ENCODE peak calls at places on chromosome 4, in seven cellular contexts. C, Z, J, O, T, H and Q are unnamed samples.
A peak's percentile ranks its signal among the peaks of the same experiment; 100 is the strongest.

GRCh38 chr4:67087897-67088296 is 457.4 kb downstream of the CENPC start:
- DNase-seq in C (no peak), Z (peak; percentile 1), J (no peak), O (peak; percentile 24), T (peak; percentile 3), H (peak; percentile 31), Q (no peak)

GRCh38 chr4:163790231-163790630 is 295.7 kb downstream of the TMA16 start:
- DNase-seq in C (no peak), Z (no peak), J (no peak), O (no peak), T (no peak), H (no peak), Q (no peak)

GRCh38 chr4:83329521-83330105 is 5.0 kb downstream of the HPSE start:
- DNase-seq in C (peak; percentile 21), Z (no peak), J (no peak), O (peak; percentile 77), T (no peak), H (no peak), Q (no peak)

GRCh38 chr4:76373919-76374552 is 46.9 kb downstream of the CCDC158 start:
- DNase-seq in C (no peak), Z (no peak), J (no peak), O (peak; percentile 71), T (peak; percentile 60), H (no peak), Q (no peak)

GRCh38 chr4:184384056-184384809 is 90.1 kb downstream of the IRF2 start:
- DNase-seq in C (peak; percentile 69), Z (no peak), J (peak; percentile 38), O (peak; percentile 97), T (peak; percentile 98), H (no peak), Q (peak; percentile 43)

GRCh38 chr4:89308161-89308500 is 531 bp upstream of the GPRIN3 start:
- DNase-seq in C (no peak), Z (no peak), J (no peak), O (no peak), T (peak; percentile 1), H (no peak), Q (no peak)

GRCh38 chr4:98519268-98519993 is 139.0 kb downstream of the TSPAN5 start:
- DNase-seq in C (no peak), Z (no peak), J (no peak), O (peak; percentile 89), T (peak; percentile 37), H (no peak), Q (no peak)

GRCh38 chr4:2258091-2259035 is 3.5 kb downstream of the MXD4 start:
- DNase-seq in C (no peak), Z (no peak), J (no peak), O (no peak), T (no peak), H (no peak), Q (no peak)

GRCh38 chr4:24473309-24473721 is 111.0 kb downstream of the DHX15 start:
- DNase-seq in C (peak; percentile 31), Z (no peak), J (peak; percentile 52), O (peak; percentile 36), T (peak; percentile 41), H (peak; percentile 8), Q (no peak)

GRCh38 chr4:37646237-37646636 is 39.9 kb downstream of the RELL1 start:
- DNase-seq in C (no peak), Z (no peak), J (no peak), O (no peak), T (no peak), H (no peak), Q (no peak)

GRCh38 chr4:164012396-164013027 is 518.0 kb downstream of the TMA16 start:
- DNase-seq in C (no peak), Z (peak; percentile 6), J (no peak), O (peak; percentile 1), T (no peak), H (no peak), Q (no peak)

GRCh38 chr4:156169011-156169410 is 215.3 kb upstream of the CTSO start:
- DNase-seq in C (peak; percentile 87), Z (no peak), J (peak; percentile 51), O (peak; percentile 89), T (peak; percentile 94), H (peak; percentile 70), Q (peak; percentile 29)

GRCh38 chr4:187618701-187619278 is 376.8 kb upstream of the ZFP42 start:
- DNase-seq in C (no peak), Z (no peak), J (no peak), O (peak; percentile 11), T (no peak), H (no peak), Q (no peak)

GRCh38 chr4:53805291-53805690 is 214.0 kb upstream of the LNX1 start:
- DNase-seq in C (no peak), Z (no peak), J (no peak), O (no peak), T (no peak), H (no peak), Q (no peak)

GRCh38 chr4:106299977-106300376 is 16.0 kb downstream of the TBCK start:
- DNase-seq in C (no peak), Z (no peak), J (no peak), O (no peak), T (no peak), H (no peak), Q (no peak)

GRCh38 chr4:18698119-18698883 is 676.7 kb upstream of the LCORL start:
- DNase-seq in C (no peak), Z (no peak), J (no peak), O (no peak), T (no peak), H (no peak), Q (no peak)

GRCh38 chr4:1171306-1172227 is 816 bp downstream of the SPON2 start:
- DNase-seq in C (no peak), Z (peak; percentile 50), J (no peak), O (no peak), T (no peak), H (peak; percentile 6), Q (no peak)